ENCODE peak calls at places on chromosomes 11 and 22, in six cellular contexts. D is IMR-90, E is H9, A is trophoblast cell, Z is mesenchymal stem cell, L is H1. S is an unnamed sample.

GRCh38 chr11:821513-822371 is 3.0 kb downstream of the PNPLA2 start:
- DNase-seq in D (no peak), E (no peak), A (no peak), Z (no peak), L (no peak), S (no peak)

GRCh38 chr11:88231894-88232482 is 56.7 kb upstream of the RAB38 start:
- DNase-seq in D (peak; percentile 40), E (no peak), A (peak; percentile 72), Z (peak; percentile 54), L (no peak), S (peak; percentile 8)

GRCh38 chr22:39351689-39352214 is 2.0 kb downstream of the SYNGR1 start:
- DNase-seq in D (peak; percentile 44), E (peak; percentile 43), A (peak; percentile 14), Z (peak; percentile 28), L (no peak), S (no peak)

GRCh38 chr11:36628765-36629199 is 30.7 kb upstream of the RAG2 start:
- DNase-seq in D (no peak), E (no peak), A (no peak), Z (no peak), L (no peak), S (no peak)

GRCh38 chr22:39281126-39281525 is 36.3 kb upstream of the PDGFB start:
- DNase-seq in D (no peak), E (no peak), A (no peak), Z (no peak), L (no peak), S (no peak)

GRCh38 chr11:118923721-118924587 is 1.8 kb downstream of the BCL9L start:
- DNase-seq in D (no peak), E (no peak), A (peak; percentile 48), Z (no peak), L (peak; percentile 43), S (no peak)

GRCh38 chr11:47348859-47349258 is 3.6 kb downstream of the MYBPC3 start:
- DNase-seq in D (peak; percentile 22), E (no peak), A (no peak), Z (peak; percentile 43), L (no peak), S (no peak)

GRCh38 chr11:88338223-88338661 is 706 bp upstream of the CTSC start:
- DNase-seq in D (peak; percentile 84), E (no peak), A (peak; percentile 48), Z (peak; percentile 86), L (no peak), S (no peak)

GRCh38 chr22:45923812-45924211 is 53.1 kb downstream of the WNT7B start:
- DNase-seq in D (no peak), E (no peak), A (no peak), Z (no peak), L (no peak), S (no peak)

GRCh38 chr22:36741204-36741793 is 34.6 kb downstream of the IFT27 start:
- DNase-seq in D (no peak), E (peak; percentile 54), A (no peak), Z (peak; percentile 12), L (no peak), S (no peak)

GRCh38 chr11:83019888-83020579 is 51.7 kb downstream of the RAB30 start:
- DNase-seq in D (no peak), E (no peak), A (peak; percentile 71), Z (no peak), L (no peak), S (no peak)

GRCh38 chr22:37784829-37785495 is 22.8 kb upstream of the GCAT start:
- DNase-seq in D (no peak), E (peak; percentile 27), A (peak; percentile 95), Z (no peak), L (no peak), S (no peak)

GRCh38 chr11:103637250-103637649 is 399.2 kb upstream of the DDI1 start:
- DNase-seq in D (peak; percentile 55), E (no peak), A (no peak), Z (no peak), L (no peak), S (no peak)

GRCh38 chr22:45455212-45455611 is 41.7 kb downstream of the RIBC2 start:
- DNase-seq in D (no peak), E (no peak), A (peak; percentile 65), Z (no peak), L (no peak), S (no peak)

GRCh38 chr11:64080390-64080789 is 44.7 kb downstream of the FLRT1 start:
- DNase-seq in D (no peak), E (no peak), A (no peak), Z (no peak), L (no peak), S (no peak)

GRCh38 chr11:120214581-120214980 is 3.7 kb downstream of the OAF start:
- DNase-seq in D (no peak), E (no peak), A (peak; percentile 65), Z (no peak), L (no peak), S (no peak)

GRCh38 chr11:6354651-6355485 is 34.6 kb upstream of the CAVIN3 start:
- DNase-seq in D (no peak), E (no peak), A (no peak), Z (peak; percentile 62), L (no peak), S (no peak)

DNA sequence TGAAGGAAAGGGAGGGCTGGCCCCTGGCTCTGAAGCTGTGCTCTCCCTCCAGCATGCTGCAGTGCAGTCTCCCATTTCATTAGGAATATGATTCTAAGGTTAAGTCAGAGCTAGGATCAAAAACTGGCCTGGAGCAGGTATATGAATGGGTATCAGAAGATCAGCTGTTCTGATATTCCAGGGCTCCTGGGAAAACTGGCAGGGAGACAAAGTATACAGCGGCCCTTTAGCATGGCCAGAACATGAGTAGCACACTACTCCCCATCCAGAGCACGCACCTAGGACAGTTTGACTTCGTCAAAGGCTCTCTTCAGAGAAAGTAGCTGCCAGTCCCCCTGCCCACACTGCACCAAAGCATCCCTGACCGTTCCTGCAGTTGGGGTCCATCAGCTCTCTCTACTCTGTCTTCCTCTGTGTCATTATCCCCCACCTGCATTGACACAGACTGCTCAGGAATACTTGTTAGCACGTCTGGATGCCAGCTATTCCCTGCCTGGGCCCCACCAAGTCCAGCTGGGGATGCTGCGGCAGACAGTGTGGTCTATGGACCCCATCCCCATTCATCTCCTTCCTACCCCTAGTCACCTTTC is 4.0 kb upstream of the FCHSD2 start:
- DNase-seq in D (no peak), E (no peak), A (no peak), Z (no peak), L (no peak), S (no peak)
- H3K27ac ChIP-seq in D (no peak overlapping the region), E (no peak overlapping the region), A (no peak overlapping the region), Z (no peak overlapping the region), L (no peak overlapping the region), S (no peak overlapping the region)

GRCh38 chr11:35063453-35063852 is 75.5 kb upstream of the CD44 start:
- DNase-seq in D (no peak), E (no peak), A (no peak), Z (no peak), L (no peak), S (no peak)

GRCh38 chr11:35061516-35062440 is 77.2 kb upstream of the CD44 start:
- DNase-seq in D (no peak), E (no peak), A (no peak), Z (no peak), L (no peak), S (no peak)

GRCh38 chr11:35056391-35057093 is 82.4 kb upstream of the CD44 start:
- DNase-seq in D (peak; percentile 28), E (no peak), A (no peak), Z (no peak), L (no peak), S (no peak)

GRCh38 chr11:35059040-35059439 is 79.9 kb upstream of the CD44 start:
- DNase-seq in D (no peak), E (no peak), A (no peak), Z (no peak), L (no peak), S (no peak)

GRCh38 chr11:35058318-35058717 is 80.7 kb upstream of the CD44 start:
- DNase-seq in D (no peak), E (no peak), A (no peak), Z (no peak), L (no peak), S (no peak)
- H2AFZ ChIP-seq in D (no peak overlapping the region), E (no peak overlapping the region), A (no peak overlapping the region), Z (no peak overlapping the region), L (no peak overlapping the region), S (no peak overlapping the region)

DNA sequence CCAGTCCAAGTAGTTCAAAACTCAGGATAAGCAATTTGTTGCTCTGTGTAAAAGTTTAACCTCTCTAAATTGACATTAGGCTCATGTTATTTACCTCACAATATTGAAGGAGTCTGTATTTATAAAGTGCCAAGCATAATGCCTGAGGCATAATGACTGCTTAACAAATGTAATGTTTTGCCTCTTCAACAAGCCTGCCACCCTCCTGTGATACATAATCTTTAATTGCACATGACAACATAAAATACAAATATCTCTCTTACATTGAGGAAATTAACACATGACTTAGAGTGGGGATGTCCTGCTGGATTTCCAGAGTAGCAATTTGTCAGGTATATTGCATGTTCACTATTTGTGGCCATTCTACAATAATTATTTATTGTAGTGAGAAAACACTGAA is 469.2 kb upstream of the ANO5 start:
- DNase-seq in D (no peak), E (no peak), A (no peak), Z (no peak), L (no peak), S (no peak)
- H2BK5ac ChIP-seq in D (no peak overlapping the region), E (no peak overlapping the region), A (no peak overlapping the region), Z (no peak overlapping the region), L (no peak overlapping the region), S (no peak overlapping the region)

GRCh38 chr22:27883656-27884350 is 35.3 kb downstream of the PITPNB start:
- DNase-seq in D (no peak), E (no peak), A (no peak), Z (no peak), L (peak; percentile 48), S (no peak)
- H3K27ac ChIP-seq in D (peak overlapping the region; percentile 72), E (no peak overlapping the region), A (peak overlapping the region; percentile 26), Z (no peak overlapping the region), L (no peak overlapping the region), S (no peak overlapping the region)

GRCh38 chr22:31085493-31085824 is 4.3 kb downstream of the SMTN start:
- DNase-seq in D (no peak), E (no peak), A (no peak), Z (no peak), L (no peak), S (no peak)
- H2AFZ ChIP-seq in D (peak overlapping the region; percentile 97), E (no peak overlapping the region), A (no peak overlapping the region), Z (no peak overlapping the region), L (no peak overlapping the region), S (no peak overlapping the region)

DNA sequence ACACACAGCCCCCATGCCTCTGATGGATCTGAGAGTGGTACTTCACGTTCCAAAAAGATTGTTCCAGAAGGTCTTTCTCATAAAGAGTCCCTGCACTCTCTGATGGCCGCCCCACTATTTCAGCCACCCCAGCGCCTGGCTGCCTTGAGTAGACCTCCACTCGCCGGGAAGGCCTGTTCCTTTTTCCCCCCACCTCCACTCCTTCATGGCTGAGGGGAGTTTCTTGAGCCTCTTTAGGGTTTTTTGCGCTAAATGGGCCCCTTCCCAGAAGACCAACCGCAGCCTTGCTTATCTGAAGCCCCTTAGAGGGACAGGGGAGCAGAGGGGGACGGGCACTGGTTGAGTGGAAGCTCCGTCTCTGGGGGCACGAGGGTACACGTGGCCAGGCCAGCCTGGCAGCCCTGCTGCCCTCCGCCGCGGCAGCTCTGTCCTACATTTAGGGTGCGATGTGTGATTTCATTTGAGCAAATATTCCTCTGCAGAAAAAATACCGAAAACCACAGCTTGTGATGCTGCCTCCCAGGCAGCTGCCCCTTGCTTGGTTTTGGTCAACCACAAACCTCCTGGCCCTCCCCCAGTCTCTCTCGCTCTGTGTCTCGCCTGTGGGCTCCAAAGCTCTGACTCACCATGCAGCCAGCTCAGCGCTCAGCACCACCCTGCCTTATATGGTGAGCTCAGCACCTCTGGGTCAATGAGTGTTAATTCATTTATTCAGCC is 88.7 kb downstream of the TP53I11 start:
- DNase-seq in D (peak; percentile 99), E (peak; percentile 83), A (peak; percentile 57), Z (peak; percentile 98), L (no peak), S (no peak)
- H2BK5ac ChIP-seq in D (peak overlapping the region; percentile 98), E (no peak overlapping the region), A (peak overlapping the region; percentile 65), Z (peak overlapping the region; percentile 59), L (peak overlapping the region; percentile 87), S (peak overlapping the region; percentile 97)